ENCODE peak calls at places on chromosomes 11 and 22, in eight cellular contexts. One of them, this sample, is unnamed.

GRCh38 chr11:94796863-94797262 is 28.7 kb downstream of the AMOTL1 start:
- DNase-seq in stomach: no peak
- DNase-seq in heart left ventricle: no peak
- DNase-seq in erythroblast: no peak
- DNase-seq in lower leg skin: no peak
- DNase-seq in IMR-90: no peak
- DNase-seq in prostate gland: no peak
- DNase-seq in adrenal gland: no peak
- DNase-seq in this sample: no peak

GRCh38 chr11:67045314-67045713 is 11.3 kb upstream of the RHOD start:
- DNase-seq in stomach: no peak
- DNase-seq in heart left ventricle: no peak
- DNase-seq in erythroblast: no peak
- DNase-seq in lower leg skin: no peak
- DNase-seq in IMR-90: peak
- DNase-seq in prostate gland: no peak
- DNase-seq in adrenal gland: peak
- DNase-seq in this sample: no peak

GRCh38 chr11:7632211-7632610 is 41.1 kb downstream of the CYB5R2 start:
- DNase-seq in stomach: no peak
- DNase-seq in heart left ventricle: no peak
- DNase-seq in erythroblast: no peak
- DNase-seq in lower leg skin: no peak
- DNase-seq in IMR-90: no peak
- DNase-seq in prostate gland: no peak
- DNase-seq in adrenal gland: no peak
- DNase-seq in this sample: no peak

GRCh38 chr22:17952273-17952801 is 72.0 kb downstream of the MICAL3 start:
- DNase-seq in stomach: no peak
- DNase-seq in heart left ventricle: no peak
- DNase-seq in erythroblast: peak
- DNase-seq in lower leg skin: no peak
- DNase-seq in IMR-90: no peak
- DNase-seq in prostate gland: no peak
- DNase-seq in adrenal gland: no peak
- DNase-seq in this sample: no peak

GRCh38 chr11:105719073-105719846 is 109.4 kb downstream of the GRIA4 start:
- DNase-seq in stomach: no peak
- DNase-seq in heart left ventricle: no peak
- DNase-seq in erythroblast: no peak
- DNase-seq in lower leg skin: no peak
- DNase-seq in IMR-90: peak
- DNase-seq in prostate gland: no peak
- DNase-seq in adrenal gland: no peak
- DNase-seq in this sample: no peak

GRCh38 chr22:46072030-46072881 is 78.1 kb upstream of the PPARA start:
- DNase-seq in stomach: peak
- DNase-seq in heart left ventricle: peak
- DNase-seq in erythroblast: peak
- DNase-seq in lower leg skin: no peak
- DNase-seq in IMR-90: peak
- DNase-seq in prostate gland: no peak
- DNase-seq in adrenal gland: peak
- DNase-seq in this sample: peak

GRCh38 chr11:2139118-2139490 is at the start of gene IGF2:
- DNase-seq in stomach: no peak
- DNase-seq in heart left ventricle: peak
- DNase-seq in erythroblast: no peak
- DNase-seq in lower leg skin: no peak
- DNase-seq in IMR-90: no peak
- DNase-seq in prostate gland: no peak
- DNase-seq in adrenal gland: no peak
- DNase-seq in this sample: no peak

GRCh38 chr22:20428496-20429253 is 8.9 kb downstream of the SCARF2 start:
- DNase-seq in stomach: no peak
- DNase-seq in heart left ventricle: peak
- DNase-seq in erythroblast: no peak
- DNase-seq in lower leg skin: no peak
- DNase-seq in IMR-90: no peak
- DNase-seq in prostate gland: no peak
- DNase-seq in adrenal gland: no peak
- DNase-seq in this sample: no peak

GRCh38 chr22:38954414-38955043 is 2.9 kb upstream of the APOBEC3A start:
- DNase-seq in stomach: no peak
- DNase-seq in heart left ventricle: no peak
- DNase-seq in erythroblast: no peak
- DNase-seq in lower leg skin: no peak
- DNase-seq in IMR-90: no peak
- DNase-seq in prostate gland: no peak
- DNase-seq in adrenal gland: no peak
- DNase-seq in this sample: no peak

GRCh38 chr11:63769044-63769718 is 606 bp upstream of the ZFTA start:
- DNase-seq in stomach: no peak
- DNase-seq in heart left ventricle: peak
- DNase-seq in erythroblast: peak
- DNase-seq in lower leg skin: no peak
- DNase-seq in IMR-90: no peak
- DNase-seq in prostate gland: no peak
- DNase-seq in adrenal gland: no peak
- DNase-seq in this sample: peak

GRCh38 chr11:112588252-112588668 is 327.6 kb upstream of the PLET1 start:
- DNase-seq in stomach: peak
- DNase-seq in heart left ventricle: peak
- DNase-seq in erythroblast: peak
- DNase-seq in lower leg skin: peak
- DNase-seq in IMR-90: peak
- DNase-seq in prostate gland: peak
- DNase-seq in adrenal gland: peak
- DNase-seq in this sample: peak

GRCh38 chr22:46262449-46263207 is 515 bp downstream of the PKDREJ start:
- DNase-seq in stomach: peak
- DNase-seq in heart left ventricle: peak
- DNase-seq in erythroblast: peak
- DNase-seq in lower leg skin: no peak
- DNase-seq in IMR-90: peak
- DNase-seq in prostate gland: no peak
- DNase-seq in adrenal gland: peak
- DNase-seq in this sample: peak

GRCh38 chr11:827146-827860 is 416 bp upstream of the CRACR2B start:
- DNase-seq in stomach: peak
- DNase-seq in heart left ventricle: no peak
- DNase-seq in erythroblast: no peak
- DNase-seq in lower leg skin: no peak
- DNase-seq in IMR-90: no peak
- DNase-seq in prostate gland: no peak
- DNase-seq in adrenal gland: no peak
- DNase-seq in this sample: peak
- TF ChIP-seq POLR2A in stomach: no peak
- TF ChIP-seq POLR2A in heart left ventricle: no peak
- TF ChIP-seq POLR2A in erythroblast: no peak
- TF ChIP-seq POLR2A in lower leg skin: no peak
- TF ChIP-seq POLR2A in IMR-90: no peak
- TF ChIP-seq POLR2A in prostate gland: no peak
- TF ChIP-seq POLR2A in adrenal gland: no peak
- TF ChIP-seq POLR2A in this sample: peak

DNA sequence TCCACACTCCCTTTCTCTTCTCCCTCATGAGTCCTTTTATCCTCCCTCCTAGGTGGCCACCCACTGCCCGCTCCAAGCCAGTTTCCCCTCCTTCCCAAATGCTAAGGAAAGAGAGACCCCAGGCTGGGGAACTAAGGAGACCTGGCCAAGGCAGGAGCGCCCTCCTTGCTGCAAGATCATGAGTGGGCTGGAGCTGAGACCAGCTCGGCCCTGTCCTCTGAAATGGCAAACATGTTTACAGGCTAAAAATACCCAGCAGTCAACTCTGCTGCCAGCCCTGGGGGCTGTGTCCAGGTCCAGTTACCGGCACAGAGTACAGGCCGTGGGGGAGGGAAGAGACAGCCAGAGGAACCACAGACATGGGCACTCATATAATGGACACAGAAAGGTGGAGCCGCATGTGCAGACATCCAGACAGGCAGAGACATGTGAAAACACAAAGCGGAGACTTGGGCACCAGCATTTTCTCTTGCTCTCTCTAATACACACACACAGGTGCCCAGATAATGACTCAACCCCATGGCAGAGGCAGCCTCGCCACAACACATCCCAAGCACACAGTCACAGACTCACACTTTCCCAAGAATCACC is 1.2 kb upstream of the AHNAK start:
- DNase-seq in stomach: peak
- DNase-seq in heart left ventricle: no peak
- DNase-seq in erythroblast: no peak
- DNase-seq in lower leg skin: peak
- DNase-seq in IMR-90: no peak
- DNase-seq in prostate gland: peak
- DNase-seq in adrenal gland: no peak
- DNase-seq in this sample: peak
- TF ChIP-seq POLR2A in stomach: no peak
- TF ChIP-seq POLR2A in heart left ventricle: peak
- TF ChIP-seq POLR2A in erythroblast: no peak
- TF ChIP-seq POLR2A in lower leg skin: no peak
- TF ChIP-seq POLR2A in IMR-90: no peak
- TF ChIP-seq POLR2A in prostate gland: peak
- TF ChIP-seq POLR2A in adrenal gland: no peak
- TF ChIP-seq POLR2A in this sample: no peak

GRCh38 chr11:35231074-35231473 is 92.1 kb downstream of the CD44 start:
- DNase-seq in stomach: no peak
- DNase-seq in heart left ventricle: no peak
- DNase-seq in erythroblast: no peak
- DNase-seq in lower leg skin: no peak
- DNase-seq in IMR-90: no peak
- DNase-seq in prostate gland: no peak
- DNase-seq in adrenal gland: no peak
- DNase-seq in this sample: no peak
- TF ChIP-seq POLR2A in stomach: no peak
- TF ChIP-seq POLR2A in heart left ventricle: no peak
- TF ChIP-seq POLR2A in erythroblast: no peak
- TF ChIP-seq POLR2A in lower leg skin: no peak
- TF ChIP-seq POLR2A in IMR-90: no peak
- TF ChIP-seq POLR2A in prostate gland: no peak
- TF ChIP-seq POLR2A in adrenal gland: no peak
- TF ChIP-seq POLR2A in this sample: no peak

GRCh38 chr11:117230286-117230961 is 1.4 kb downstream of the PCSK7 start:
- DNase-seq in stomach: no peak
- DNase-seq in heart left ventricle: no peak
- DNase-seq in erythroblast: no peak
- DNase-seq in lower leg skin: no peak
- DNase-seq in IMR-90: peak
- DNase-seq in prostate gland: no peak
- DNase-seq in adrenal gland: peak
- DNase-seq in this sample: no peak

GRCh38 chr11:117228091-117228490 is 3.8 kb downstream of the PCSK7 start:
- DNase-seq in stomach: no peak
- DNase-seq in heart left ventricle: no peak
- DNase-seq in erythroblast: no peak
- DNase-seq in lower leg skin: no peak
- DNase-seq in IMR-90: no peak
- DNase-seq in prostate gland: no peak
- DNase-seq in adrenal gland: peak
- DNase-seq in this sample: no peak

GRCh38 chr11:117230981-117231636 is 764 bp downstream of the PCSK7 start:
- DNase-seq in stomach: no peak
- DNase-seq in heart left ventricle: no peak
- DNase-seq in erythroblast: peak
- DNase-seq in lower leg skin: no peak
- DNase-seq in IMR-90: no peak
- DNase-seq in prostate gland: no peak
- DNase-seq in adrenal gland: peak
- DNase-seq in this sample: no peak

GRCh38 chr11:117229931-117230285 is 2.0 kb downstream of the PCSK7 start:
- DNase-seq in stomach: no peak
- DNase-seq in heart left ventricle: no peak
- DNase-seq in erythroblast: no peak
- DNase-seq in lower leg skin: no peak
- DNase-seq in IMR-90: no peak
- DNase-seq in prostate gland: no peak
- DNase-seq in adrenal gland: no peak
- DNase-seq in this sample: no peak

GRCh38 chr11:117229411-117229810 is 2.5 kb downstream of the PCSK7 start:
- DNase-seq in stomach: no peak
- DNase-seq in heart left ventricle: no peak
- DNase-seq in erythroblast: no peak
- DNase-seq in lower leg skin: no peak
- DNase-seq in IMR-90: no peak
- DNase-seq in prostate gland: no peak
- DNase-seq in adrenal gland: peak
- DNase-seq in this sample: no peak
- TF ChIP-seq POLR2A in stomach: no peak
- TF ChIP-seq POLR2A in heart left ventricle: no peak
- TF ChIP-seq POLR2A in erythroblast: no peak
- TF ChIP-seq POLR2A in lower leg skin: no peak
- TF ChIP-seq POLR2A in IMR-90: no peak
- TF ChIP-seq POLR2A in prostate gland: no peak
- TF ChIP-seq POLR2A in adrenal gland: no peak
- TF ChIP-seq POLR2A in this sample: no peak

DNA sequence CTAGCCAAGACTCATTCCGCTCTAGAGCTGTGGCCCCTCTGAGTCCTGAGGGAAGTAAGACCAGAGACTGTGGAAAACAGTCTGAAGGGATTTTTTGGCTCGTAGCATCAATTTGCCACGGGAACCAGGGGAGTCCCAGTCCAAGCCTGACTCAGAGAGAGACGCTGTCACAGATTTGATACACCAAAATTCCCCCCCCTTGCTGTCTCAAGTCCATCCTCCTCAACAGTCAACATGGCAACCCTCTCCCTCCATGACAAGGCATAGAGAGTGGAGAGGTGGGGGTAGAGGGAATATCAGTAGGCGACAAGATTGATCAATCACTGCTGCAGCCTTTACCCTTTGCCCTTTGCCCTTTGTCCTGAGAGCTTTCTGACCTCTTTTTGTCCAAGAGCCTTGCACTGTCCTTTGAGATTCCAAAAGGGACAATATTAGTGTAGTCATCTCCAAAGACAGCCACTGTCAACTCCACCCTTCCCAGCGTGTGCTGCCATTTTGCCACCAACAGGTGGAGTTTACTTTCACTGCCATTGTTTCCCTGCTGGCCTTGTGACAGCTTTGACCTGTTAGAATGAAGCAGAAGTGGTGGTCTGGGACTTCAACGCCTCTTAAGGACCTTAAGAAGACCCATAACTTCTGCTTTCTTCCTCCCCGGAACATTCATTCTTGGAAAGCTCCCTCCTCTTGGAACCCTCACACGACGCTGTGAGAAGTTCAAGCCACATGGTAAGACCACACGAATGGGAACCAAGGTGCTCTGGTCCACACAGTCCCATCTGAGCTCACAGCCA is 7.3 kb downstream of the SLC15A3 start:
- DNase-seq in stomach: no peak
- DNase-seq in heart left ventricle: no peak
- DNase-seq in erythroblast: peak
- DNase-seq in lower leg skin: no peak
- DNase-seq in IMR-90: no peak
- DNase-seq in prostate gland: no peak
- DNase-seq in adrenal gland: no peak
- DNase-seq in this sample: no peak
- TF ChIP-seq POLR2A in stomach: no peak
- TF ChIP-seq POLR2A in heart left ventricle: no peak
- TF ChIP-seq POLR2A in erythroblast: no peak
- TF ChIP-seq POLR2A in lower leg skin: no peak
- TF ChIP-seq POLR2A in IMR-90: no peak
- TF ChIP-seq POLR2A in prostate gland: no peak
- TF ChIP-seq POLR2A in adrenal gland: no peak
- TF ChIP-seq POLR2A in this sample: no peak